ENCODE peak calls at places on chromosomes 4 and X, in six cellular contexts. U is sigmoid colon, Z is tibial nerve, B is Peyer's patch, S is transverse colon, D is HCT116. L is an unnamed sample.

GRCh38 chrX:1212532-1212931 is at the start of gene CRLF2:
- DNase-seq in U (peak), Z (no peak), B (no peak), S (no peak), D (peak), L (no peak)

GRCh38 chr4:107066622-107067021 is 30.5 kb upstream of the DKK2 start:
- DNase-seq in U (no peak), Z (no peak), B (no peak), S (no peak), D (no peak), L (no peak)

GRCh38 chrX:24081661-24082154 is 27.0 kb downstream of the EIF2S3 start:
- DNase-seq in U (peak), Z (peak), B (peak), S (peak), D (peak), L (peak)

GRCh38 chrX:13761606-13762005 is 27.1 kb downstream of the OFD1 start:
- DNase-seq in U (no peak), Z (no peak), B (no peak), S (no peak), D (no peak), L (no peak)

GRCh38 chr4:176387571-176387970 is 67.8 kb downstream of the SPCS3 start:
- DNase-seq in U (no peak), Z (no peak), B (no peak), S (no peak), D (no peak), L (no peak)

GRCh38 chr4:70940134-70940533 is 38.0 kb downstream of the MOB1B start:
- DNase-seq in U (no peak), Z (no peak), B (no peak), S (no peak), D (no peak), L (no peak)

GRCh38 chr4:8321220-8321619 is 51.7 kb downstream of the HTRA3 start:
- DNase-seq in U (no peak), Z (no peak), B (no peak), S (no peak), D (no peak), L (no peak)

GRCh38 chr4:175330652-175331051 is 412.5 kb downstream of the ADAM29 start:
- DNase-seq in U (no peak), Z (no peak), B (no peak), S (no peak), D (no peak), L (no peak)

GRCh38 chrX:143788265-143788664 is 67.7 kb upstream of the SPANXN2 start:
- DNase-seq in U (no peak), Z (no peak), B (no peak), S (no peak), D (no peak), L (no peak)

GRCh38 chr4:101292214-101292613 is 55.1 kb downstream of the PPP3CA start:
- DNase-seq in U (no peak), Z (no peak), B (no peak), S (no peak), D (no peak), L (no peak)

GRCh38 chr4:138627096-138627495 is 384.9 kb upstream of the SLC7A11 start:
- DNase-seq in U (no peak), Z (no peak), B (no peak), S (no peak), D (no peak), L (no peak)

GRCh38 chrX:132127748-132128147 is at the start of gene FRMD7:
- DNase-seq in U (no peak), Z (no peak), B (no peak), S (no peak), D (no peak), L (no peak)

GRCh38 chrX:1151378-1152077 is 60.9 kb downstream of the CRLF2 start:
- DNase-seq in U (no peak), Z (no peak), B (no peak), S (no peak), D (no peak), L (no peak)

GRCh38 chrX:139204903-139205667 is 325.5 kb upstream of the F9 start:
- DNase-seq in U (peak), Z (no peak), B (no peak), S (peak), D (no peak), L (peak)

GRCh38 chr4:11286533-11286932 is 142.2 kb downstream of the HS3ST1 start:
- DNase-seq in U (no peak), Z (no peak), B (no peak), S (no peak), D (no peak), L (no peak)

GRCh38 chr4:2830632-2831610 is 12.7 kb upstream of the ADD1 start:
- DNase-seq in U (peak), Z (no peak), B (no peak), S (peak), D (no peak), L (no peak)

GRCh38 chr4:152100378-152101201 is 339.8 kb upstream of the GATB start:
- DNase-seq in U (no peak), Z (no peak), B (peak), S (peak), D (peak), L (no peak)

GRCh38 chrX:153778684-153779101 is 2.1 kb upstream of the SRPK3 start:
- DNase-seq in U (no peak), Z (no peak), B (no peak), S (no peak), D (no peak), L (no peak)

GRCh38 chr4:89898304-89898716 is 3.7 kb downstream of the MMRN1 start:
- DNase-seq in U (no peak), Z (no peak), B (peak), S (no peak), D (no peak), L (peak)

GRCh38 chr4:2290974-2291704 is 29.2 kb upstream of the MXD4 start:
- DNase-seq in U (peak), Z (no peak), B (peak), S (peak), D (no peak), L (peak)

GRCh38 chr4:100246697-100247096 is 56.4 kb upstream of the DDIT4L start:
- DNase-seq in U (no peak), Z (no peak), B (no peak), S (no peak), D (no peak), L (no peak)

GRCh38 chr4:30757357-30757756 is 37.2 kb downstream of the PCDH7 start:
- DNase-seq in U (no peak), Z (no peak), B (no peak), S (no peak), D (peak), L (no peak)

GRCh38 chr4:79445371-79445781 is 37.3 kb upstream of the GK2 start:
- DNase-seq in U (no peak), Z (no peak), B (no peak), S (no peak), D (no peak), L (no peak)

GRCh38 chr4:144575181-144575580 is 70.8 kb upstream of the HHIP start:
- DNase-seq in U (no peak), Z (no peak), B (no peak), S (no peak), D (no peak), L (no peak)

GRCh38 chr4:138404801-138405200 is 162.7 kb upstream of the SLC7A11 start:
- DNase-seq in U (no peak), Z (no peak), B (no peak), S (no peak), D (no peak), L (no peak)

GRCh38 chrX:58025979-58026378 is 115.7 kb upstream of the ZXDA start:
- DNase-seq in U (no peak), Z (peak), B (peak), S (peak), D (peak), L (no peak)

GRCh38 chr4:160175064-160175643 is 1072.3 kb downstream of the RAPGEF2 start:
- DNase-seq in U (no peak), Z (no peak), B (no peak), S (no peak), D (peak), L (no peak)

GRCh38 chrX:107712231-107713204 is 63.1 kb downstream of the TSC22D3 start:
- DNase-seq in U (peak), Z (peak), B (peak), S (peak), D (no peak), L (no peak)

GRCh38 chr4:150342945-150343344 is 239.0 kb upstream of the MAB21L2 start:
- DNase-seq in U (peak), Z (no peak), B (no peak), S (no peak), D (no peak), L (no peak)

GRCh38 chr4:184896868-184897715 is 71.3 kb upstream of the ACSL1 start:
- DNase-seq in U (no peak), Z (peak), B (no peak), S (peak), D (no peak), L (no peak)

GRCh38 chr4:59608466-59608865 is 1591.7 kb upstream of the ADGRL3 start:
- DNase-seq in U (no peak), Z (no peak), B (no peak), S (no peak), D (no peak), L (no peak)

DNA sequence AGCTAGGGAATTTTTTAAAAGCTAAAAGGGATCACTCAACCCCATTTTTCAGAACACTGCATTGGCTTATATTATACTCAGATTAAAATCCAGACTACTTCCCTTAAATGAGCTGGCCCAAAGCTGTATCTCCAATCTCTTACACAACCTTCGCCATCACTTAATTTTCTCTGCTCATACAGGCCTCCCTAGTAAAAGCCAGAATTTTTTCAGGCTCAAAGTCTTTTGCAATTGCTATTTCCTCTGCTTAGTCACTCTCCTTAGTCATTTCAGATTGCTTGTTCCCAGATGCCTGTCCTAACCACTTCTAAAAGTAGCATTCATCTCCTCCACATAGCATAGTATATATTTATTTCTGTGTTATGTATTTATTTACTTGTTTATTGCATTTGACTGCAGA is 1587.9 kb upstream of the ADGRL3 start:
- DNase-seq in U (no peak), Z (no peak), B (no peak), S (no peak), D (no peak), L (no peak)
- H3K27ac ChIP-seq in U (no peak), Z (no peak), B (no peak), S (no peak), D (no peak), L (no peak)

GRCh38 chr4:48271048-48271452 is 1.4 kb upstream of the TEC start:
- DNase-seq in U (no peak), Z (no peak), B (no peak), S (no peak), D (no peak), L (no peak)

GRCh38 chr4:48270516-48270897 is 869 bp upstream of the TEC start:
- DNase-seq in U (no peak), Z (no peak), B (no peak), S (no peak), D (no peak), L (no peak)

GRCh38 chr4:48269861-48270515 is 350 bp upstream of the TEC start:
- DNase-seq in U (peak), Z (peak), B (peak), S (peak), D (peak), L (peak)

GRCh38 chr4:48267574-48267973 is 2.1 kb downstream of the TEC start:
- DNase-seq in U (no peak), Z (no peak), B (no peak), S (no peak), D (no peak), L (no peak)

GRCh38 chr4:48268956-48269860 is at the start of gene TEC:
- DNase-seq in U (peak), Z (peak), B (peak), S (peak), D (peak), L (no peak)
- TF ChIP-seq POLR2A in U (no peak), Z (no peak), B (peak), S (peak), D (peak), L (peak)

GRCh38 chrX:15854712-15855561 is at the start of gene AP1S2:
- DNase-seq in U (peak), Z (peak), B (peak), S (peak), D (peak), L (peak)

GRCh38 chrX:15855562-15856256 is 1.1 kb upstream of the AP1S2 start:
- DNase-seq in U (no peak), Z (no peak), B (no peak), S (no peak), D (no peak), L (no peak)

GRCh38 chrX:15853586-15854079 is 980 bp downstream of the AP1S2 start:
- DNase-seq in U (no peak), Z (no peak), B (no peak), S (no peak), D (no peak), L (no peak)

GRCh38 chrX:15854080-15854655 is 445 bp downstream of the AP1S2 start:
- DNase-seq in U (peak), Z (no peak), B (peak), S (peak), D (no peak), L (peak)

DNA sequence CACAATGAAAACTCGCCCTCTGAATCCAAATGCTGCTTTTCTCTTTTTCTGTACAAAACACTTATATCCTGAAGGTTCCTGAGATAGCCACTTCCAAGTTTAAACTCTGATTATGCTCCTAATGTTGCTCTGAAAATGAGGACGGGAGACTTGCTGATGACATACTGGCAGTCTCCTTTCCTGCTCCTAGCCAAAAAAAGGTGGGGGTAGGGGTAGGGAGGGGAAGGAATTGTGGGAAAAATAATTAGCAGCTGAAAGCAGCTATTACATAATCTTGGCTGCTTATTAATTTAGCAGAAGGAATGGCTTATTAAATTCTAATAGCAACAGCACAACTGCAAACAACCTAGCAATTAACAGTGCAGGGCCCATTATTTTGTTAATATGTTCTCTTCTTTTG is 2.0 kb upstream of the AP1S2 start:
- DNase-seq in U (no peak), Z (no peak), B (no peak), S (no peak), D (no peak), L (no peak)
- H3K27ac ChIP-seq in U (peak), Z (peak), B (peak), S (peak), D (no peak), L (peak)

GRCh38 chrX:38891641-38892413 is 90.6 kb downstream of the MID1IP1 start:
- DNase-seq in U (no peak), Z (no peak), B (no peak), S (no peak), D (no peak), L (no peak)
- TF ChIP-seq POLR2A in U (no peak), Z (no peak), B (no peak), S (no peak), D (no peak), L (no peak)

GRCh38 chrX:10189317-10190268 is 32.8 kb downstream of the CLCN4 start:
- DNase-seq in U (peak), Z (peak), B (peak), S (peak), D (peak), L (peak)
- H3K27ac ChIP-seq in U (no peak), Z (no peak), B (no peak), S (no peak), D (no peak), L (peak)

GRCh38 chr4:112282860-112283667 is 2.6 kb downstream of the TIFA start:
- DNase-seq in U (no peak), Z (no peak), B (no peak), S (no peak), D (no peak), L (no peak)

GRCh38 chr4:112287258-112287873 is 1.7 kb upstream of the TIFA start:
- DNase-seq in U (no peak), Z (no peak), B (peak), S (peak), D (no peak), L (no peak)

GRCh38 chr4:112288455-112288854 is 2.8 kb upstream of the TIFA start:
- DNase-seq in U (no peak), Z (no peak), B (no peak), S (no peak), D (no peak), L (no peak)

GRCh38 chr4:112284166-112284565 is 1.5 kb downstream of the TIFA start:
- DNase-seq in U (no peak), Z (no peak), B (no peak), S (no peak), D (no peak), L (no peak)

GRCh38 chr4:112284662-112285411 is 867 bp downstream of the TIFA start:
- DNase-seq in U (no peak), Z (no peak), B (peak), S (peak), D (no peak), L (no peak)
- TF ChIP-seq POLR2A in U (no peak), Z (no peak), B (no peak), S (no peak), D (no peak), L (no peak)